ENCODE peak calls at places on chromosomes 1 and 21, in six cellular contexts. L is cardiac fibroblast, H is breast epithelium, J is PC-3, E is colonic mucosa, Q is heart left ventricle. Y is an unnamed sample.

GRCh38 chr1:20172033-20172588 is 13.8 kb upstream of the UBXN10 start:
- DNase-seq in L (no peak), H (no peak), J (peak; percentile 37), E (no peak), Q (no peak), Y (no peak)

GRCh38 chr21:42263591-42264131 is 44.7 kb downstream of the ABCG1 start:
- DNase-seq in L (peak; percentile 60), H (no peak), J (no peak), E (no peak), Q (peak; percentile 57), Y (no peak)

GRCh38 chr1:204222006-204222872 is 8.5 kb upstream of the GOLT1A start:
- DNase-seq in L (no peak), H (no peak), J (no peak), E (no peak), Q (no peak), Y (no peak)

GRCh38 chr1:186066411-186066810 is 308.6 kb downstream of the TPR start:
- DNase-seq in L (no peak), H (no peak), J (no peak), E (no peak), Q (no peak), Y (no peak)

GRCh38 chr1:77371396-77371795 is 89.6 kb downstream of the AK5 start:
- DNase-seq in L (peak; percentile 22), H (no peak), J (no peak), E (no peak), Q (no peak), Y (no peak)

GRCh38 chr1:204506969-204507316 is 9.3 kb upstream of the MDM4 start:
- DNase-seq in L (peak; percentile 96), H (peak; percentile 74), J (peak; percentile 100), E (peak; percentile 93), Q (peak; percentile 72), Y (peak; percentile 79)

GRCh38 chr1:34518146-34518545 is 236.7 kb upstream of the GJB5 start:
- DNase-seq in L (no peak), H (no peak), J (no peak), E (no peak), Q (no peak), Y (no peak)

GRCh38 chr1:21324368-21325137 is 34.3 kb upstream of the ECE1 start:
- DNase-seq in L (peak; percentile 96), H (peak; percentile 79), J (peak; percentile 96), E (peak; percentile 82), Q (peak; percentile 85), Y (no peak)

GRCh38 chr1:15994590-15995351 is 9.3 kb upstream of the SRARP start:
- DNase-seq in L (peak; percentile 75), H (no peak), J (peak; percentile 68), E (peak; percentile 62), Q (peak; percentile 69), Y (no peak)

GRCh38 chr1:74652711-74653131 is 20.9 kb downstream of the ERICH3 start:
- DNase-seq in L (peak; percentile 39), H (peak; percentile 54), J (peak; percentile 99), E (no peak), Q (no peak), Y (no peak)

GRCh38 chr1:193176113-193176512 is 10.3 kb downstream of the B3GALT2 start:
- DNase-seq in L (no peak), H (no peak), J (no peak), E (no peak), Q (no peak), Y (no peak)

GRCh38 chr1:53123462-53124129 is 18.8 kb downstream of the SLC1A7 start:
- DNase-seq in L (peak; percentile 41), H (no peak), J (no peak), E (no peak), Q (peak; percentile 80), Y (no peak)

GRCh38 chr21:34498623-34499022 is 13.4 kb downstream of the KCNE1 start:
- DNase-seq in L (peak; percentile 75), H (no peak), J (no peak), E (no peak), Q (peak; percentile 49), Y (no peak)

GRCh38 chr1:206534552-206534951 is 27.2 kb downstream of the RASSF5 start:
- DNase-seq in L (no peak), H (no peak), J (no peak), E (no peak), Q (no peak), Y (no peak)

GRCh38 chr21:38661296-38662223 is 144.2 kb upstream of the ETS2 start:
- DNase-seq in L (peak; percentile 32), H (no peak), J (no peak), E (peak; percentile 38), Q (peak; percentile 39), Y (peak; percentile 24)

GRCh38 chr1:39132505-39133339 is 71.8 kb upstream of the MACF1 start:
- DNase-seq in L (peak; percentile 69), H (peak; percentile 93), J (peak; percentile 94), E (peak; percentile 77), Q (peak; percentile 75), Y (no peak)

GRCh38 chr1:202571719-202572339 is 138.4 kb downstream of the SYT2 start:
- DNase-seq in L (peak; percentile 71), H (no peak), J (peak; percentile 46), E (peak; percentile 44), Q (no peak), Y (no peak)

GRCh38 chr1:109891930-109892329 is 18.7 kb upstream of the CSF1 start:
- DNase-seq in L (no peak), H (no peak), J (no peak), E (no peak), Q (peak; percentile 48), Y (no peak)

GRCh38 chr1:18866314-18866713 is 6.9 kb upstream of the TAS1R2 start:
- DNase-seq in L (no peak), H (no peak), J (no peak), E (no peak), Q (no peak), Y (no peak)

GRCh38 chr1:16724718-16725438 is 15.4 kb upstream of the RNU1-4 start:
- DNase-seq in L (no peak), H (peak; percentile 67), J (peak; percentile 1), E (peak; percentile 26), Q (peak; percentile 29), Y (no peak)

GRCh38 chr1:57215175-57215574 is 208.7 kb downstream of the DAB1 start:
- DNase-seq in L (no peak), H (no peak), J (no peak), E (no peak), Q (no peak), Y (no peak)

GRCh38 chr1:7596126-7596755 is 174.9 kb upstream of the VAMP3 start:
- DNase-seq in L (no peak), H (peak; percentile 43), J (no peak), E (no peak), Q (no peak), Y (no peak)

GRCh38 chr1:28416509-28417194 is 47.1 kb downstream of the PHACTR4 start:
- DNase-seq in L (no peak), H (no peak), J (peak; percentile 42), E (no peak), Q (no peak), Y (no peak)

GRCh38 chr1:998051-998821 is 1.7 kb downstream of the HES4 start:
- DNase-seq in L (no peak), H (no peak), J (no peak), E (no peak), Q (peak; percentile 45), Y (no peak)

GRCh38 chr1:997728-998050 is 2.2 kb downstream of the HES4 start:
- DNase-seq in L (no peak), H (no peak), J (no peak), E (no peak), Q (peak; percentile 26), Y (no peak)

GRCh38 chr1:999797-1000356 is at the start of gene HES4:
- DNase-seq in L (peak; percentile 93), H (peak; percentile 83), J (peak; percentile 97), E (peak; percentile 94), Q (peak; percentile 96), Y (peak; percentile 51)

GRCh38 chr1:1000357-1001056 is 610 bp upstream of the HES4 start:
- DNase-seq in L (peak; percentile 85), H (peak; percentile 85), J (peak; percentile 90), E (peak; percentile 82), Q (peak; percentile 85), Y (peak; percentile 44)

GRCh38 chr1:998905-999796 is 746 bp downstream of the HES4 start:
- DNase-seq in L (peak; percentile 37), H (no peak), J (peak; percentile 65), E (peak; percentile 54), Q (peak; percentile 63), Y (no peak)
- TF ChIP-seq CTCF in L (no peak), H (no peak), J (no peak), E (no peak), Q (peak; percentile 32), Y (peak; percentile 6)

GRCh38 chr1:170697338-170697715 is 33.4 kb downstream of the PRRX1 start:
- DNase-seq in L (no peak), H (no peak), J (no peak), E (no peak), Q (no peak), Y (no peak)
- H3K4me3 ChIP-seq in L (no peak overlapping the region), H (no peak overlapping the region), J (no peak overlapping the region), E (no peak overlapping the region), Q (no peak overlapping the region), Y (no peak overlapping the region)

GRCh38 chr1:163171826-163172225 is 30.9 kb downstream of the RGS5 start:
- DNase-seq in L (peak; percentile 47), H (no peak), J (no peak), E (no peak), Q (no peak), Y (no peak)
- TF ChIP-seq CTCF in L (no peak), H (no peak), J (no peak), E (no peak), Q (no peak), Y (no peak)

GRCh38 chr1:100893718-100894117 is 924 bp downstream of the EXTL2 start:
- DNase-seq in L (no peak), H (no peak), J (no peak), E (no peak), Q (no peak), Y (no peak)
- H3K4me3 ChIP-seq in L (peak overlapping the region; percentile 87), H (peak overlapping the region; percentile 86), J (peak overlapping the region; percentile 92), E (no peak overlapping the region), Q (peak overlapping the region; percentile 79), Y (peak overlapping the region; percentile 89)

GRCh38 chr1:23481904-23482303 is 2.1 kb downstream of the ASAP3 start:
- DNase-seq in L (no peak), H (no peak), J (no peak), E (no peak), Q (no peak), Y (no peak)

GRCh38 chr1:23481026-23481597 is 2.9 kb downstream of the ASAP3 start:
- DNase-seq in L (no peak), H (no peak), J (no peak), E (no peak), Q (no peak), Y (no peak)

GRCh38 chr1:23484253-23485001 is 448 bp upstream of the ASAP3 start:
- DNase-seq in L (peak; percentile 89), H (peak; percentile 87), J (peak; percentile 82), E (peak; percentile 97), Q (peak; percentile 96), Y (no peak)

GRCh38 chr1:23485002-23485332 is 988 bp upstream of the ASAP3 start:
- DNase-seq in L (no peak), H (no peak), J (no peak), E (no peak), Q (no peak), Y (no peak)

GRCh38 chr1:23483327-23484252 is at the start of gene ASAP3:
- DNase-seq in L (peak; percentile 23), H (no peak), J (peak; percentile 29), E (peak; percentile 46), Q (peak; percentile 78), Y (no peak)
- TF ChIP-seq CTCF in L (peak; percentile 13), H (no peak), J (no peak), E (no peak), Q (peak; percentile 51), Y (peak; percentile 37)

Y was measured in AG04449.